ENCODE peak calls at places on chromosomes 12 and 14, in nine cellular contexts. G is GM20000; X is GM03348; K is amniotic stem cell; M is A172; T is activated naive CD8-positive, alpha-beta T cell treated with anti-CD3 and anti-CD28 coated beads, Interleukin-2, amount 10 ng/mL, durations not matched to agents 7 days and 5 days; V is H7; I is stimulated activated CD8-positive, alpha-beta memory T cell treated with anti-CD3 and anti-CD28 coated beads, Interleukin-4, amount 100 ng/mL, for 1 hour; S is HFF-Myc. O is an unnamed sample.

GRCh38 chr14:29584992-29585391 is 342.7 kb downstream of the PRKD1 start:
- DNase-seq in K (peak), V (peak), M (no peak), I (no peak), S (peak), X (peak), T (no peak), G (no peak), O (peak)

GRCh38 chr12:102093319-102093718 is 26.6 kb downstream of the NUP37 start:
- DNase-seq in G (no peak), X (peak), S (no peak), K (peak), V (no peak), T (no peak), I (no peak), M (no peak), O (no peak)

GRCh38 chr12:100371146-100371545 is 14.3 kb downstream of the SLC17A8 start:
- DNase-seq in M (no peak), G (no peak), I (no peak), V (no peak), T (no peak), K (no peak), X (no peak), S (no peak), O (no peak)

GRCh38 chr12:89825591-89826449 is 117.2 kb upstream of the ATP2B1 start:
- DNase-seq in M (peak), I (no peak), X (peak), T (no peak), G (no peak), V (no peak), S (peak), K (no peak), O (peak)

GRCh38 chr12:50845021-50845647 is 2.4 kb downstream of the TMPRSS12 start:
- DNase-seq in X (peak), M (no peak), T (no peak), S (no peak), G (no peak), V (no peak), K (no peak), I (no peak), O (no peak)

GRCh38 chr12:52121848-52122838 is 42.6 kb downstream of the SMIM41 start:
- DNase-seq in X (peak), S (no peak), G (peak), T (peak), M (peak), V (peak), K (no peak), I (peak), O (peak)

GRCh38 chr12:124993568-124994434 is at the start of gene BRI3BP:
- DNase-seq in G (peak), I (peak), V (peak), S (no peak), X (peak), M (no peak), T (peak), K (no peak), O (peak)

GRCh38 chr12:92602476-92602875 is 100.3 kb upstream of the PLEKHG7 start:
- DNase-seq in M (peak), T (no peak), S (peak), I (no peak), K (peak), V (no peak), G (no peak), X (peak), O (no peak)

GRCh38 chr12:645563-646071 is 17.6 kb downstream of the NINJ2 start:
- DNase-seq in M (peak), G (no peak), X (peak), K (no peak), I (no peak), T (peak), S (no peak), V (no peak), O (peak)

GRCh38 chr12:95336387-95337067 is 118.9 kb downstream of the VEZT start:
- DNase-seq in S (peak), M (peak), G (no peak), K (peak), T (no peak), X (peak), V (peak), I (no peak), O (peak)

GRCh38 chr14:95255487-95255886 is 64.2 kb downstream of the CLMN start:
- DNase-seq in V (peak), M (peak), I (no peak), S (no peak), K (no peak), X (no peak), T (no peak), G (peak), O (no peak)

GRCh38 chr14:56809262-56810215 is 740 bp downstream of the OTX2 start:
- DNase-seq in G (no peak), M (no peak), V (peak), I (no peak), X (no peak), S (no peak), T (no peak), K (no peak), O (no peak)

GRCh38 chr12:9943244-9943643 is 11.1 kb upstream of the CLEC2A start:
- DNase-seq in G (no peak), V (no peak), T (no peak), M (no peak), X (no peak), S (no peak), I (no peak), K (no peak), O (no peak)

GRCh38 chr14:40413146-40413545 is 980.9 kb upstream of the FBXO33 start:
- DNase-seq in X (no peak), K (no peak), T (no peak), V (no peak), G (no peak), M (peak), S (no peak), I (no peak), O (no peak)

GRCh38 chr14:65019944-65020566 is 33.4 kb downstream of the FNTB start:
- DNase-seq in G (peak), K (peak), S (peak), M (peak), V (peak), X (peak), I (no peak), T (no peak), O (peak)

GRCh38 chr14:49849213-49849847 is 3.3 kb downstream of the NEMF start:
- DNase-seq in G (no peak), I (no peak), M (no peak), V (no peak), T (no peak), X (no peak), S (no peak), K (no peak), O (no peak)

GRCh38 chr12:80154261-80154660 is 54.9 kb downstream of the OTOGL start:
- DNase-seq in M (peak), V (no peak), G (peak), S (no peak), X (no peak), K (no peak), I (no peak), T (no peak), O (peak)

GRCh38 chr14:101604228-101604934 is 43.1 kb downstream of the DIO3 start:
- DNase-seq in I (no peak), S (no peak), K (no peak), X (peak), T (peak), G (no peak), M (no peak), V (peak), O (no peak)

GRCh38 chr14:101495284-101495683 is 66.0 kb upstream of the DIO3 start:
- DNase-seq in I (no peak), V (no peak), X (no peak), T (no peak), S (no peak), G (no peak), M (no peak), K (no peak), O (no peak)

GRCh38 chr12:120125792-120126634 is 9.5 kb upstream of the RAB35 start:
- DNase-seq in G (no peak), I (no peak), X (no peak), K (no peak), V (no peak), T (no peak), M (no peak), S (no peak), O (peak)

GRCh38 chr12:96886998-96887677 is 19.9 kb upstream of the NEDD1 start:
- DNase-seq in T (no peak), V (no peak), X (no peak), K (no peak), M (no peak), G (no peak), I (no peak), S (no peak), O (no peak)

GRCh38 chr14:77139022-77139421 is 2.6 kb downstream of the ZDHHC22 start:
- DNase-seq in V (no peak), M (no peak), K (no peak), X (no peak), S (no peak), T (no peak), G (no peak), I (no peak), O (no peak)

GRCh38 chr14:79573486-79573885 is 637.8 kb downstream of the DIO2 start:
- DNase-seq in T (no peak), X (no peak), S (no peak), K (no peak), V (no peak), M (no peak), G (no peak), I (no peak), O (no peak)

GRCh38 chr14:38205414-38205813 is 2.3 kb upstream of the SSTR1 start:
- DNase-seq in K (no peak), I (no peak), S (no peak), V (no peak), X (no peak), M (no peak), G (no peak), T (no peak), O (no peak)

O was measured in osteoblast.